ENCODE peak calls at places on chromosomes 12 and 14, in five cellular contexts. V is stimulated activated CD4-positive, alpha-beta T cell treated with anti-CD3 and anti-CD28 coated beads, Interleukin-1b, Interleukin-23, amount 100 ng/mL, for 24 hours; L is EL; K is mucosa of gallbladder; N is epithelial cell of esophagus. W is an unnamed sample.

GRCh38 chr12:89261982-89262381 is 90.3 kb downstream of the DUSP6 start:
- DNase-seq in V (no peak), L (no peak), K (no peak), N (peak), W (no peak)

GRCh38 chr12:119446459-119446858 is 111.9 kb downstream of the CCDC60 start:
- DNase-seq in V (no peak), L (peak), K (no peak), N (no peak), W (no peak)

GRCh38 chr12:90631581-90631980 is 323.4 kb downstream of the CCER1 start:
- DNase-seq in V (no peak), L (no peak), K (no peak), N (no peak), W (no peak)

GRCh38 chr14:92121207-92121669 is 268 bp downstream of the NDUFB1 start:
- DNase-seq in V (no peak), L (peak), K (peak), N (peak), W (peak)

GRCh38 chr12:30614031-30614430 is 81.6 kb downstream of the IPO8 start:
- DNase-seq in V (no peak), L (no peak), K (no peak), N (no peak), W (no peak)

GRCh38 chr12:108482717-108483212 is 32.3 kb upstream of the FICD start:
- DNase-seq in V (no peak), L (no peak), K (no peak), N (peak), W (no peak)

GRCh38 chr12:25962932-25963525 is 4.5 kb downstream of the RASSF8 start:
- DNase-seq in V (no peak), L (no peak), K (no peak), N (no peak), W (no peak)

GRCh38 chr14:42715316-42715715 is 1108.6 kb downstream of the LRFN5 start:
- DNase-seq in V (no peak), L (peak), K (no peak), N (peak), W (no peak)

GRCh38 chr14:96698846-96699543 is 98.2 kb upstream of the VRK1 start:
- DNase-seq in V (no peak), L (no peak), K (no peak), N (no peak), W (no peak)

GRCh38 chr12:52168019-52168717 is 23.6 kb downstream of the KRT80 start:
- DNase-seq in V (no peak), L (peak), K (peak), N (peak), W (no peak)

GRCh38 chr12:78977463-78977862 is 112.9 kb downstream of the SYT1 start:
- DNase-seq in V (no peak), L (peak), K (no peak), N (peak), W (no peak)

W was measured in prostate gland.